ENCODE peak calls at places on chromosomes 13 and 19, in four cellular contexts. T is breast epithelium, B is tibial nerve, K is dorsolateral prefrontal cortex. H is an unnamed sample. For H3K27me3, the result is how much of the 10 kb centered on the place peaks cover.

GRCh38 chr19:18309525-18310064 is 13.3 kb downstream of the LSM4 start:
- DNase-seq in T (no peak), B (no peak), K (no peak), H (no peak)

GRCh38 chr19:35569281-35569781 is 5.9 kb upstream of the ATP4A start:
- DNase-seq in T (no peak), B (no peak), K (no peak), H (no peak)

GRCh38 chr19:19403373-19403901 is 2.0 kb upstream of the GATAD2A start:
- DNase-seq in T (no peak), B (no peak), K (no peak), H (no peak)

GRCh38 chr13:111006508-111007031 is 91.7 kb upstream of the ANKRD10 start:
- DNase-seq in T (no peak), B (peak), K (no peak), H (no peak)

GRCh38 chr19:33245948-33246728 is 20.5 kb upstream of the SLC7A10 start:
- DNase-seq in T (no peak), B (no peak), K (no peak), H (no peak)

GRCh38 chr13:41059466-41059865 is 1.8 kb upstream of the WBP4 start:
- DNase-seq in T (no peak), B (no peak), K (no peak), H (no peak)

GRCh38 chr19:47111081-47111589 is 2.4 kb downstream of the ZC3H4 start:
- DNase-seq in T (no peak), B (no peak), K (no peak), H (peak)

GRCh38 chr19:33823341-33823740 is 26.7 kb downstream of the KCTD15 start:
- DNase-seq in T (no peak), B (no peak), K (no peak), H (no peak)

GRCh38 chr13:87089391-87089790 is 581.8 kb upstream of the SLITRK5 start:
- DNase-seq in T (no peak), B (no peak), K (no peak), H (no peak)

GRCh38 chr19:50833802-50834167 is 411 bp upstream of the KLK15 start:
- DNase-seq in T (no peak), B (no peak), K (no peak), H (no peak)

GRCh38 chr19:45376045-45376724 is 5.8 kb upstream of the ERCC2 start:
- DNase-seq in T (no peak), B (peak), K (no peak), H (no peak)

GRCh38 chr13:39602614-39603366 is at the start of gene LHFPL6:
- DNase-seq in T (peak), B (peak), K (peak), H (peak)
- TF ChIP-seq CTCF in T (no peak), B (peak), K (peak), H (no peak)

GRCh38 chr19:15199219-15199651 is 1.6 kb downstream of the NOTCH3 start:
- DNase-seq in T (no peak), B (no peak), K (no peak), H (no peak)

GRCh38 chr19:15198006-15198356 is 2.8 kb downstream of the NOTCH3 start:
- DNase-seq in T (no peak), B (no peak), K (no peak), H (no peak)

GRCh38 chr19:15199652-15200574 is 882 bp downstream of the NOTCH3 start:
- DNase-seq in T (peak), B (no peak), K (no peak), H (no peak)

GRCh38 chr19:15201374-15202023 is 704 bp upstream of the NOTCH3 start:
- DNase-seq in T (no peak), B (no peak), K (no peak), H (no peak)

GRCh38 chr19:15200575-15201364 is at the start of gene NOTCH3:
- DNase-seq in T (no peak), B (no peak), K (no peak), H (no peak)
- H3K27ac ChIP-seq in T (peak), B (peak), K (no peak), H (no peak)

DNA sequence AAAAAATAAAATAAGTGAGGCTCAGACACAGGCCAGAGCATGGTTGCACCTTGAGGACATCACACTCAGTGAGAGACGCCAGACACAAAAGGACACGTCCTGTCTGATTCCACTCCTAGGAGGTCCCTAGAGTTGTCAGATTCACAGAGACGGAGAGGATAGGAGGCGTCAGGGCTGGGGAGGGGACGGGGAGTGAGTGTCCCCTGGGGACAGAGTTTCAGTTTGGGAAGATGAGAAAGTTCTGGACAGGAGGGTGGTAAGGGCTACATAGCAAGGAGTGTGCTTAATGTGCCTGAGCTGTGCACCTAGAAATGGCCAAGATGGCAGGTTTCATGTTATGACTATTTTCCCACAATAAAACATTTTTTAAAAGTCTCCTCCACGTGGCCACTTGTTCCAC is 2.2 kb upstream of the GRIN3B start:
- DNase-seq in T (no peak), B (no peak), K (no peak), H (no peak)
- H3K27me3 ChIP-seq in T (under half), B (half or more), K (half or more), H (under half)

DNA sequence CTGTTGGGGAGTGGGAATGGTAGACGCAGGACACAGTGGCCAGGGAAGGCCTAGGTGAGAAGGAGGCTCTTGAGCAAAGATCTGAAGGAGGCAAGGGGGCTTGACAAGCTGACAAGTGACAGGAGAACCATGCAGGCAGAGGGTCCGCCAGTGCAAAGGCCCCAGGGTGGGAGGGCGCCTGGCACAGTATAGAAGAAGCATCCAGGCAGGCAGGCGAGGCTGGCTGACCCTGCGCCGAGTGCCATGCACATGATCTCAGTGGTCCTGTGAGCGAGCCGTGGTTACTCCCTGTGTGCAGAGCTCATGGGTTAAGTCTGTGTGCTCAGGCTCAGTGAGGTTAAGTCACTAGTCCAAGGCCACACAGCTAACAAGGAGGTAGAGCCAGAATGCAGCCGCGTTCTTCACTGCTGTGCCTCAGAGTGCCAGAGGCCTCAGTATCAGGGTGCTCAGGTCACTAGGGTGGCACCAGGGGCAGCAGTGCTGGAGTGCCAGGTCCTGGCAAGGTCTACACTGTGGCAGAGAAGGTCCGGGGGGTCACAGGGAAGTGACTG is 15.2 kb downstream of the CNFN start:
- DNase-seq in T (no peak), B (no peak), K (no peak), H (no peak)
- TF ChIP-seq CTCF in T (no peak), B (no peak), K (no peak), H (no peak)

DNA sequence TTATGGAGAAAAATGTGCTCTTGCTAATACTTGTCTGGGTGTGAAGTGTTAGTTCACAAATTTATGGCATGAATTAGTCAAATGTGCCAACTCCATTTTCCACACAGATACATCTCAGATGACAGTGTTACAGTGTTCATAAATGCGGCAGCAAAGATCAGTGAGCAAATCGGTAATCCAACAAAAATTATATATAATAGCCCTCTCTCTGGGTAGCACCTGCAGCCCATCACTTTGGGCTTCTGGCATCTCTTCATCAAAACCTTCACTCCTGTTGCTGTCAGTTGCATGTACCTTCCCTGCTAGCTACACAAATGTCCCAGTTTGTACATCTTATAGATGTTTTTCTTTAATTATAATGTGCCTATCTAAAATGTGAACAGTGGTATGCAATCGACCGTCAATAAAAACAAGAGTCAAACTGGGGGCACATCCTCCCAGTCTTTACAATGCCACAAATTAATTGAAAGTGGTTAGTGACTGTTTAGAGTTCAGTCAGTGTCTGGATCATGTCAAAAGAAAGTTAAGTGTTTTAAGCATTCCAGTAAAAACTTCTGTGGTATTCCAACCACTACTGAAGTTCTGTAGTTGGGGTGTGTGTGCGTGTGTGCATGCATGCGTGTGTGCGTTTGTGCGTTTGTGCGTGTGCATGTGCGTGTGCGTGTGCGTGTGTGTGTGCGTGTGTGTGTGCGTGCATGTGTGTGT is 448.9 kb downstream of the DCT start:
- DNase-seq in T (no peak), B (no peak), K (no peak), H (no peak)
- H3K27ac ChIP-seq in T (no peak), B (no peak), K (no peak), H (no peak)

DNA sequence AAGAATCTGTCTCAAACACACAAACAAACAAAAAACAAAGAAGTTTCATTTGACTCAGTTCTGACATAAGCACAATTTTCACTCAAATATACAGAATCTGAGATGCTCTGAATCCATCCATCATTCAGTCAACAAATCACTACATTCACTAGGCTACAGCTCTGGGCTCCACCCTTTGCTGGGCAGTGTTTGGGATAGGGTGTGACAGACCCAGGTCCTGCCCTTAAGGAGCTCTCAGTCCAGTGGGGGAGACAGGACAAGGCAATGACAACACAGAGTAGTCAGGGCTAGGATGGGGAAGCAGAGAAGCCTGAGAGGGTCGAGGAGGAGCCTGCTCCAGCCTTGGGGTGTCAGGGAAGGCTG is 45.3 kb downstream of the SPTBN4 start:
- DNase-seq in T (no peak), B (no peak), K (no peak), H (no peak)
- H3K27me3 ChIP-seq in T (under half), B (under half), K (under half), H (under half)

GRCh38 chr19:48445256-48445605 is 552 bp upstream of the GRWD1 start:
- DNase-seq in T (no peak), B (peak), K (no peak), H (no peak)
- TF ChIP-seq CTCF in T (peak), B (peak), K (peak), H (peak)

GRCh38 chr13:51721485-51721884 is 82.5 kb downstream of the DHRS12 start:
- DNase-seq in T (no peak), B (no peak), K (no peak), H (no peak)

GRCh38 chr13:51726446-51727185 is 77.3 kb downstream of the DHRS12 start:
- DNase-seq in T (no peak), B (no peak), K (no peak), H (no peak)

GRCh38 chr13:51724721-51725120 is 79.2 kb downstream of the DHRS12 start:
- DNase-seq in T (no peak), B (no peak), K (no peak), H (no peak)

GRCh38 chr13:51727634-51728274 is 76.2 kb downstream of the DHRS12 start:
- DNase-seq in T (no peak), B (no peak), K (no peak), H (no peak)

GRCh38 chr13:51723529-51723928 is 80.4 kb downstream of the DHRS12 start:
- DNase-seq in T (no peak), B (no peak), K (no peak), H (no peak)
- H3K27ac ChIP-seq in T (no peak), B (no peak), K (peak), H (no peak)

H was measured in CD4-positive, alpha-beta T cell.